ENCODE peak calls at places on chromosomes 4 and X, in four cellular contexts. One of them, this sample, is unnamed.

GRCh38 chr4:156794863-156795262 is 176.7 kb downstream of the PDGFC start:
- DNase-seq in C1 segment of cervical spinal cord: no peak
- DNase-seq in Right ventricle myocardium inferior: no peak
- DNase-seq in left lung: no peak
- DNase-seq in this sample: no peak

GRCh38 chrX:27380163-27380845 is 82.8 kb downstream of the PPP4R3C start:
- DNase-seq in Right ventricle myocardium inferior: no peak
- DNase-seq in C1 segment of cervical spinal cord: no peak
- DNase-seq in left lung: no peak
- DNase-seq in this sample: no peak

GRCh38 chrX:108704839-108705238 is 31.5 kb downstream of the IRS4 start:
- DNase-seq in C1 segment of cervical spinal cord: no peak
- DNase-seq in left lung: no peak
- DNase-seq in Right ventricle myocardium inferior: no peak
- DNase-seq in this sample: no peak

GRCh38 chrX:11329016-11329415 is 35.8 kb downstream of the AMELX start:
- DNase-seq in C1 segment of cervical spinal cord: no peak
- DNase-seq in left lung: no peak
- DNase-seq in Right ventricle myocardium inferior: no peak
- DNase-seq in this sample: no peak

GRCh38 chr4:6963139-6963611 is 53.5 kb downstream of the TBC1D14 start:
- DNase-seq in left lung: no peak
- DNase-seq in C1 segment of cervical spinal cord: no peak
- DNase-seq in Right ventricle myocardium inferior: no peak
- DNase-seq in this sample: no peak

GRCh38 chr4:173521474-173522159 is 8.4 kb downstream of the HAND2 start:
- DNase-seq in Right ventricle myocardium inferior: peak; percentile 65
- DNase-seq in C1 segment of cervical spinal cord: no peak
- DNase-seq in left lung: no peak
- DNase-seq in this sample: no peak

GRCh38 chr4:170849969-170850368 is 760.2 kb upstream of the AADAT start:
- DNase-seq in left lung: no peak
- DNase-seq in C1 segment of cervical spinal cord: no peak
- DNase-seq in Right ventricle myocardium inferior: no peak
- DNase-seq in this sample: no peak

GRCh38 chr4:6440506-6441201 is 31.8 kb downstream of the PPP2R2C start:
- DNase-seq in left lung: no peak
- DNase-seq in C1 segment of cervical spinal cord: no peak
- DNase-seq in Right ventricle myocardium inferior: peak; percentile 40
- DNase-seq in this sample: no peak

GRCh38 chr4:130053723-130054122 is 957.8 kb downstream of the C4orf33 start:
- DNase-seq in C1 segment of cervical spinal cord: no peak
- DNase-seq in left lung: no peak
- DNase-seq in Right ventricle myocardium inferior: peak; percentile 20
- DNase-seq in this sample: no peak

GRCh38 chr4:127601029-127601428 is 31.7 kb upstream of the INTU start:
- DNase-seq in C1 segment of cervical spinal cord: no peak
- DNase-seq in Right ventricle myocardium inferior: no peak
- DNase-seq in left lung: no peak
- DNase-seq in this sample: peak; percentile 37

GRCh38 chrX:46582964-46583363 is 9.4 kb downstream of the CHST7 start:
- DNase-seq in left lung: no peak
- DNase-seq in C1 segment of cervical spinal cord: no peak
- DNase-seq in Right ventricle myocardium inferior: no peak
- DNase-seq in this sample: peak; percentile 95

GRCh38 chr4:13384055-13384454 is 100.1 kb downstream of the RAB28 start:
- DNase-seq in C1 segment of cervical spinal cord: no peak
- DNase-seq in Right ventricle myocardium inferior: no peak
- DNase-seq in left lung: no peak
- DNase-seq in this sample: no peak

GRCh38 chrX:153970398-153971123 is 1.1 kb downstream of the HCFC1 start:
- DNase-seq in left lung: no peak
- DNase-seq in C1 segment of cervical spinal cord: peak; percentile 65
- DNase-seq in Right ventricle myocardium inferior: peak; percentile 71
- DNase-seq in this sample: peak; percentile 70

GRCh38 chr4:117755438-117755837 is 278.8 kb upstream of the NDST3 start:
- DNase-seq in Right ventricle myocardium inferior: no peak
- DNase-seq in C1 segment of cervical spinal cord: no peak
- DNase-seq in left lung: no peak
- DNase-seq in this sample: no peak

GRCh38 chrX:153517421-153517820 is at the start of gene ATP2B3:
- DNase-seq in Right ventricle myocardium inferior: no peak
- DNase-seq in C1 segment of cervical spinal cord: no peak
- DNase-seq in left lung: no peak
- DNase-seq in this sample: no peak

GRCh38 chr4:93232883-93233282 is 595.7 kb upstream of the ATOH1 start:
- DNase-seq in left lung: no peak
- DNase-seq in Right ventricle myocardium inferior: no peak
- DNase-seq in C1 segment of cervical spinal cord: no peak
- DNase-seq in this sample: no peak

GRCh38 chr4:105748222-105748621 is 39.6 kb downstream of the GSTCD start:
- DNase-seq in C1 segment of cervical spinal cord: no peak
- DNase-seq in Right ventricle myocardium inferior: no peak
- DNase-seq in left lung: no peak
- DNase-seq in this sample: no peak

GRCh38 chr4:183602444-183603102 is 56.4 kb downstream of the RWDD4 start:
- DNase-seq in Right ventricle myocardium inferior: no peak
- DNase-seq in left lung: no peak
- DNase-seq in C1 segment of cervical spinal cord: no peak
- DNase-seq in this sample: peak; percentile 23

GRCh38 chr4:24042094-24042493 is 152.2 kb upstream of the PPARGC1A start:
- DNase-seq in C1 segment of cervical spinal cord: no peak
- DNase-seq in left lung: no peak
- DNase-seq in Right ventricle myocardium inferior: no peak
- DNase-seq in this sample: peak; percentile 96

GRCh38 chr4:78557841-78558240 is 6.3 kb downstream of the ANXA3 start:
- DNase-seq in Right ventricle myocardium inferior: no peak
- DNase-seq in left lung: no peak
- DNase-seq in C1 segment of cervical spinal cord: no peak
- DNase-seq in this sample: no peak

GRCh38 chr4:69697536-69697935 is 44.5 kb upstream of the UGT2A1 start:
- DNase-seq in C1 segment of cervical spinal cord: no peak
- DNase-seq in left lung: no peak
- DNase-seq in Right ventricle myocardium inferior: no peak
- DNase-seq in this sample: no peak

GRCh38 chrX:1535241-1536041 is 1.5 kb downstream of the P2RY8 start:
- DNase-seq in left lung: no peak
- DNase-seq in C1 segment of cervical spinal cord: no peak
- DNase-seq in Right ventricle myocardium inferior: no peak
- DNase-seq in this sample: no peak

GRCh38 chr4:102687373-102687981 is 73.3 kb downstream of the MANBA start:
- DNase-seq in Right ventricle myocardium inferior: no peak
- DNase-seq in left lung: no peak
- DNase-seq in C1 segment of cervical spinal cord: no peak
- DNase-seq in this sample: peak; percentile 33

GRCh38 chr4:27701563-27701962 is 840.9 kb downstream of the STIM2 start:
- DNase-seq in left lung: no peak
- DNase-seq in C1 segment of cervical spinal cord: no peak
- DNase-seq in Right ventricle myocardium inferior: no peak
- DNase-seq in this sample: no peak

GRCh38 chr4:31655328-31655727 is 935.2 kb downstream of the PCDH7 start:
- DNase-seq in C1 segment of cervical spinal cord: no peak
- DNase-seq in Right ventricle myocardium inferior: no peak
- DNase-seq in left lung: no peak
- DNase-seq in this sample: peak; percentile 1

GRCh38 chr4:10079951-10080873 is 36.4 kb downstream of the WDR1 start:
- DNase-seq in left lung: peak; percentile 36
- DNase-seq in C1 segment of cervical spinal cord: no peak
- DNase-seq in Right ventricle myocardium inferior: no peak
- DNase-seq in this sample: no peak

GRCh38 chr4:123060039-123060770 is 137.8 kb upstream of the NUDT6 start:
- DNase-seq in C1 segment of cervical spinal cord: no peak
- DNase-seq in left lung: no peak
- DNase-seq in Right ventricle myocardium inferior: no peak
- DNase-seq in this sample: no peak

GRCh38 chrX:113001836-113002235 is 161.2 kb upstream of the AMOT start:
- DNase-seq in Right ventricle myocardium inferior: no peak
- DNase-seq in C1 segment of cervical spinal cord: no peak
- DNase-seq in left lung: no peak
- DNase-seq in this sample: peak; percentile 9

GRCh38 chr4:27692098-27692679 is 831.5 kb downstream of the STIM2 start:
- DNase-seq in left lung: no peak
- DNase-seq in C1 segment of cervical spinal cord: no peak
- DNase-seq in Right ventricle myocardium inferior: no peak
- DNase-seq in this sample: peak; percentile 3

This sample was measured in AG10803.